ENCODE peak calls at places on chromosome 3, in ten cellular contexts. K is WTC11; R is D341Med; G is cardiac fibroblast; C is lower lobe of right lung; L is stimulated activated CD8-positive, alpha-beta memory T cell treated with anti-CD3 and anti-CD28 coated beads, Interleukin-7, amount 100 ng/mL, for 1 hour; H is G401; O is NCI-H1436; S is activated naive CD4-positive, alpha-beta T cell; E is kidney tubule cell. M is an unnamed sample.

GRCh38 chr3:43759297-43759782 is 68.6 kb downstream of the ABHD5 start:
- DNase-seq in H (no peak), G (peak; percentile 56), C (no peak), L (no peak), O (no peak), K (peak; percentile 15), S (no peak), R (no peak), E (peak; percentile 100), M (no peak)

GRCh38 chr3:148924572-148924971 is 59.5 kb downstream of the CPA3 start:
- DNase-seq in E (no peak), C (no peak), G (peak; percentile 14), H (no peak), S (no peak), K (no peak), O (no peak), R (no peak), L (no peak), M (no peak)

GRCh38 chr3:20760981-20761380 is 575.0 kb upstream of the SGO1 start:
- DNase-seq in O (no peak), G (no peak), K (no peak), S (no peak), H (no peak), R (no peak), C (no peak), E (peak; percentile 13), L (no peak), M (no peak)

GRCh38 chr3:27031476-27031875 is 337.7 kb downstream of the NEK10 start:
- DNase-seq in R (no peak), K (no peak), E (no peak), H (no peak), G (no peak), O (no peak), C (no peak), L (no peak), S (no peak), M (no peak)

GRCh38 chr3:123322866-123323265 is 121.1 kb downstream of the SEC22A start:
- DNase-seq in E (no peak), R (no peak), K (no peak), C (peak; percentile 21), G (no peak), L (no peak), O (no peak), H (no peak), S (no peak), M (no peak)

GRCh38 chr3:120438971-120439370 is 11.8 kb downstream of the FSTL1 start:
- DNase-seq in G (peak; percentile 91), O (no peak), S (no peak), L (no peak), R (no peak), K (no peak), C (peak; percentile 53), E (peak; percentile 90), H (no peak), M (no peak)

GRCh38 chr3:36444909-36445308 is 64.6 kb downstream of the STAC start:
- DNase-seq in C (no peak), G (no peak), K (no peak), R (no peak), E (peak; percentile 88), L (no peak), O (no peak), H (no peak), S (no peak), M (no peak)

GRCh38 chr3:132554437-132554836 is 42.6 kb upstream of the ACKR4 start:
- DNase-seq in S (no peak), R (no peak), G (peak; percentile 52), L (no peak), O (peak; percentile 29), K (no peak), H (no peak), C (no peak), E (no peak), M (no peak)

GRCh38 chr3:15462451-15462850 is 35.1 kb downstream of the EAF1 start:
- DNase-seq in C (no peak), R (no peak), H (no peak), L (no peak), S (no peak), O (no peak), K (no peak), E (no peak), G (no peak), M (no peak)

GRCh38 chr3:61518590-61518989 is 42.8 kb upstream of the PTPRG start:
- DNase-seq in E (no peak), K (no peak), H (no peak), L (no peak), O (no peak), S (no peak), G (peak; percentile 19), C (no peak), R (no peak), M (no peak)